ENCODE peak calls at places on chromosomes 7 and 10, in nine cellular contexts. O, W, C, J, U, M, N, Z and S are unnamed samples.

GRCh38 chr10:63760034-63760707 is 239.0 kb downstream of the REEP3 start:
- DNase-seq in M (no peak), C (no peak), Z (no peak), U (no peak), O (no peak), J (no peak), W (no peak), N (no peak), S (no peak)

GRCh38 chr7:51590746-51591145 is 274.1 kb upstream of the COBL start:
- DNase-seq in U (no peak), N (no peak), M (no peak), C (no peak), J (no peak), O (no peak), Z (no peak), W (no peak), S (no peak)

GRCh38 chr10:28915989-28916588 is 238.8 kb downstream of the BAMBI start:
- DNase-seq in J (no peak), U (no peak), W (no peak), O (no peak), Z (no peak), M (no peak), C (no peak), N (no peak), S (no peak)

GRCh38 chr7:158348446-158348845 is 239.2 kb downstream of the PTPRN2 start:
- DNase-seq in W (no peak), Z (no peak), J (no peak), O (no peak), C (no peak), M (no peak), N (peak; percentile 12), U (no peak), S (no peak)

GRCh38 chr7:100665168-100665567 is 8.4 kb upstream of the GNB2 start:
- DNase-seq in Z (no peak), O (no peak), J (no peak), W (no peak), U (no peak), C (no peak), N (no peak), M (no peak), S (no peak)

GRCh38 chr7:96723622-96724021 is 14.0 kb upstream of the SEM1 start:
- DNase-seq in O (no peak), M (no peak), C (no peak), Z (no peak), W (no peak), N (no peak), U (no peak), J (no peak), S (no peak)

GRCh38 chr7:88664630-88665233 is 94.8 kb upstream of the ZNF804B start:
- DNase-seq in W (no peak), O (no peak), N (no peak), Z (peak; percentile 4), U (no peak), J (peak; percentile 3), C (no peak), M (no peak), S (no peak)

GRCh38 chr7:156440456-156440855 is 200.1 kb upstream of the RNF32 start:
- DNase-seq in J (no peak), W (no peak), M (no peak), N (no peak), U (no peak), C (no peak), O (no peak), Z (no peak), S (no peak)

GRCh38 chr7:138417840-138418239 is 42.2 kb upstream of the TRIM24 start:
- DNase-seq in J (no peak), W (no peak), O (no peak), N (no peak), U (no peak), C (no peak), M (no peak), Z (no peak), S (no peak)

GRCh38 chr7:39672176-39672575 is 48.8 kb downstream of the RALA start:
- DNase-seq in Z (no peak), N (no peak), J (no peak), O (no peak), U (no peak), C (no peak), W (no peak), M (no peak), S (no peak)

GRCh38 chr10:36172054-36172531 is 530.0 kb upstream of the FZD8 start:
- DNase-seq in M (no peak), W (no peak), C (no peak), Z (no peak), N (no peak), J (no peak), O (no peak), U (no peak), S (no peak)

GRCh38 chr7:66095010-66095409 is 19.4 kb downstream of the ASL start:
- DNase-seq in N (no peak), Z (no peak), C (no peak), O (no peak), M (no peak), J (no peak), W (no peak), U (no peak), S (no peak)

GRCh38 chr7:66105263-66105748 is 9.3 kb upstream of the CRCP start:
- DNase-seq in U (no peak), W (no peak), Z (no peak), O (no peak), M (no peak), C (no peak), N (no peak), J (no peak), S (no peak)

GRCh38 chr7:66099232-66099550 is 15.5 kb upstream of the CRCP start:
- DNase-seq in U (no peak), C (no peak), Z (no peak), J (peak; percentile 50), N (no peak), O (no peak), W (no peak), M (no peak), S (peak; percentile 19)

GRCh38 chr7:66100408-66101050 is 14.1 kb upstream of the CRCP start:
- DNase-seq in C (no peak), N (no peak), J (no peak), M (no peak), W (no peak), U (no peak), O (no peak), Z (no peak), S (no peak)

DNA sequence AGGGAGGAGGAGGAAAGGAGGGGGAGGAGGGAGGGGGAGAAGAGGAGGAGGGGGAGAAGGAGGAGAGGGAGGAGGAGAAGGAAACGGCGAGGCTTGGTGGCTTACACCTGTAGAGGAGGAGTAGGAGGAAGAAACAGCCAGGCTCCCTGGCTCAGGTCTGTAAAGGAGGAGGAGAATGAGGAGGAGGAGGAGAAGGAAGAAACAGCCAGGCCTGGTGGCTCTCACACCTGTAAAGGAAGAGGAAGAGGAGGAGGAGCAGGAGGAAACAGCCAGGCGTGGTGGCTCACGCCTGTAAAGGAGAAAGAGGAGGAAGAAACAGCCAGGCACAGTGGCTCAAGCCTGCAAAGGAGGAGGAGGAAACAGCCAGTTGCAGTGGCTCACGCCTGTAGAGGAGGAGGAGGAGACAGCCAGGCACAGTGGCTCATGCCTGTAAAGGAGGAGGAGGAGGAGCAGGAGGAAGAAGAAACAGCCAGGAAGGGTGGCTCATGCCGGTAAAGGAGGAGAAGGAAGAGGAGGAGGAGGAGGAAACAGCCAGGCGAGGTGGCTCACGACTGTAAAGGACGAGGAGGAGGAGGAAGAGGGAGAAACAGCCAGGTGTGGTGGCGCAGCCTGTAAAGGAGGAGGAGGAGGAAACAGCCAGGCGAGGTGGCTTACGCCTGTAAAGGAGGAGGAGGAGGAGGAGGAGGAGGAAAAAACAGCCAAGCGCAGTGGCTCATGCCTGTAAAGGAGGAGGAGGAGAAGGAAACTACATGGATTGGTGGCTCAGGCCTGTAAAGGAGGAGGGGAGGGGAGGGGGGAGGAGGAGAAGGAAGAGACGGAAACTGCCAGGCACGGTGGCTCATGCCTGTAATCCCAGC is 14.9 kb upstream of the CRCP start:
- DNase-seq in W (peak; percentile 72), U (peak; percentile 75), O (peak; percentile 61), C (peak; percentile 75), J (peak; percentile 92), Z (peak; percentile 86), N (peak; percentile 92), M (peak; percentile 83), S (peak; percentile 80)
- TF ChIP-seq POLR2A in W (peak; percentile 54), U (no peak), O (peak; percentile 1), C (peak; percentile 48), J (peak; percentile 31), Z (peak; percentile 68), N (peak; percentile 53), M (peak; percentile 12), S (peak; percentile 9)

DNA sequence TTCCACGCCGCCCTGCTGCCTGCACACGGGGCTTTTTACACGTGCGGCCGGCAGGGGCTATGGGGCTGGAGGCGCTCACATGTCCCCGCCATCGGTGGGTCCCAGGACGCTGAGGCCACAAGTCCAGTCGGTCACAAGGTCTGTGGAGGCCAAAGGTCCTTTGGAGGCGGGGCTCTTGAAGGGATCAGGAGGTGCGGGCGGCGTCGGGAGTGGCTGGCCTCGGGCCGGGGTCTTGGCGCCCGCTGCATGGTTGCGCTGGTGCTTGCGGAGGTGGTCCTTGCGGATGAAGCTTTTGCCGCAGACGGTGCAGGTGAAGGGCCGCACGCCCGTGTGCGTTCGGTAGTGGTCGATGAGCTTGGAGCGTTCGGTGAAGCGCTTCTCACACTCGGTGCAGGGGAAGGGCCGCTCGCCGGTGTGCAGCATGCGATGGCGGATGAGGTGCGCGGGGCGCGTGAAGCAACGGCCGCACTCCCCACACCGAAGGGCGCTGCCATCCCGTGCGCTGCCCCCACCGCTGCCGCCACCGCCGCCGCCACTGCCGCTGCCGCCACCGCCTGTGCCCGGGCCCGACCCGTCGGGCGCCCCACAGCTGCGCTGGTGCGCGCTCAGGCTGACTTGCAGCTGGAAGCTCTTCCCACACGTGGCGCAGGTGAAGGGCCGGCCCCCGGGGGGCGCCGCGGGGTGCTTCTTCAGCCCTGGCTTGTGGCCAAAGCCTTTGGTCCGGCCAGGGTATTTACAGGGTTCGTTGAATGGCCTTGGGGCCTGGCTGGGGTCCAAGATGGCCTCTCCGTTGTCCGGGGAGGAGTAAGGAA is 13.7 kb upstream of the ZNF777 start:
- DNase-seq in N (peak; percentile 63), W (no peak), C (no peak), M (no peak), Z (no peak), U (peak; percentile 23), J (no peak), O (no peak), S (no peak)
- TF ChIP-seq CTCF in N (no peak), W (no peak), C (no peak), M (no peak), Z (peak; percentile 9), U (no peak), J (no peak), O (no peak), S (no peak)

GRCh38 chr10:50561816-50562215 is 61.9 kb downstream of the SGMS1 start:
- DNase-seq in J (no peak), W (no peak), U (no peak), C (no peak), Z (no peak), N (no peak), O (no peak), M (no peak), S (no peak)
- H3K4me3 ChIP-seq in J (no peak overlapping the region), W (no peak overlapping the region), U (no peak overlapping the region), C (no peak overlapping the region), Z (no peak overlapping the region), N (no peak overlapping the region), O (no peak overlapping the region), M (no peak overlapping the region), S (no peak overlapping the region)

DNA sequence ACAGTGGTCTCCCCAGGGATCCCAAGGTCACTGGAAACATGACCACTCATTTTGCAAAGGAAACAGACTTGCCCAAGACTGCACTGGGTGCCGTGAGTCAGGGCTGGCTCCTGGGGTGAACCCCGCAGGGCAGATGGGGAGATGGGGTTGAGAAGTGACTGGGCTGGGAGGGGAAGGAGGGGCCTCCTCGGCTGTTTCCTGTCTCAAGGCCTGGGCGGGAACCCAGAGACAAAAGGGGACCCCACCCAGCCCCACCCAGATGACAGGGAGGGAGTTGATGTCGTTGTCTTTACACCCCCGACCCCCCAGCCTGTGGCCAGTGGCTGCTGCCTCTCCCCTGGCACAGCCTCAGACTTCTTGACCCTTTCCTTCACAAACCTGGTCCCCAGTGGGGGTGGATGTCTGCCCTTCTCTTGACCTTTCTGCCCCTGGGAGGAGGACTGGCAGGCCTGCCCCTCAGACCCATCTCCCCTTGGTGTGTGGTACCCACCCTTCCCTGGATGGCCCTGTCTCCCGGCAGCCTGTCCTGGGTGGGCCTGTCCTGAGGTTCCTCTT is 1.4 kb downstream of the MYO1G start:
- DNase-seq in O (no peak), Z (no peak), N (no peak), J (no peak), U (no peak), W (no peak), C (no peak), M (no peak), S (no peak)
- TF ChIP-seq POLR2A in O (no peak), Z (no peak), N (no peak), J (no peak), U (no peak), W (no peak), C (no peak), M (no peak), S (no peak)